ENCODE peak calls at places on chromosomes 16 and 17, in nine cellular contexts. P is PC-3; T is GM06990; R is keratinocyte; A is suprapubic skin; Q is ascending aorta; K is adrenal gland; M is CD8-positive, alpha-beta T cell; Z is IMR-90. E is an unnamed sample. For H3K27me3, the result is how much of the 10 kb centered on the place peaks cover.

GRCh38 chr17:41647940-41648410 is 23.6 kb upstream of the KRT17 start:
- DNase-seq in P (peak), T (peak), R (no peak), A (peak), Q (peak), K (peak), M (peak), Z (peak), E (no peak)

GRCh38 chr16:55532227-55532626 is 23.4 kb downstream of the LPCAT2 start:
- DNase-seq in P (no peak), T (no peak), R (no peak), A (no peak), Q (no peak), K (no peak), M (no peak), Z (peak), E (no peak)

GRCh38 chr16:82681592-82681991 is 54.8 kb downstream of the CDH13 start:
- DNase-seq in P (peak), T (no peak), R (no peak), A (no peak), Q (no peak), K (no peak), M (no peak), Z (no peak), E (no peak)

GRCh38 chr17:56887552-56888467 is 26.0 kb downstream of the TRIM25 start:
- DNase-seq in P (peak), T (no peak), R (no peak), A (no peak), Q (no peak), K (no peak), M (no peak), Z (peak), E (no peak)

GRCh38 chr17:4155980-4156620 is 13.1 kb downstream of the CYB5D2 start:
- DNase-seq in P (no peak), T (no peak), R (no peak), A (no peak), Q (no peak), K (no peak), M (no peak), Z (no peak), E (no peak)

GRCh38 chr17:60292697-60293096 is 99.2 kb downstream of the USP32 start:
- DNase-seq in P (no peak), T (no peak), R (no peak), A (no peak), Q (no peak), K (no peak), M (no peak), Z (no peak), E (no peak)

GRCh38 chr16:4160663-4161436 is 44.6 kb upstream of the ADCY9 start:
- DNase-seq in P (no peak), T (no peak), R (no peak), A (no peak), Q (no peak), K (no peak), M (no peak), Z (no peak), E (no peak)

GRCh38 chr17:43667506-43668438 is 6.0 kb upstream of the MEOX1 start:
- DNase-seq in P (peak), T (no peak), R (no peak), A (no peak), Q (no peak), K (no peak), M (no peak), Z (peak), E (no peak)

GRCh38 chr16:89922884-89923639 is at the start of gene TUBB3:
- DNase-seq in P (peak), T (peak), R (no peak), A (no peak), Q (no peak), K (peak), M (no peak), Z (peak), E (no peak)

GRCh38 chr17:10119203-10120112 is 78.9 kb downstream of the GAS7 start:
- DNase-seq in P (peak), T (no peak), R (peak), A (no peak), Q (no peak), K (no peak), M (no peak), Z (no peak), E (no peak)

GRCh38 chr16:24645739-24646645 is 83.5 kb upstream of the TNRC6A start:
- DNase-seq in P (peak), T (no peak), R (peak), A (no peak), Q (peak), K (peak), M (no peak), Z (peak), E (peak)

GRCh38 chr16:85399583-85400284 is 213.4 kb upstream of the GSE1 start:
- DNase-seq in P (no peak), T (no peak), R (no peak), A (no peak), Q (no peak), K (peak), M (no peak), Z (no peak), E (no peak)

GRCh38 chr16:51440096-51440495 is 289.0 kb upstream of the SALL1 start:
- DNase-seq in P (no peak), T (no peak), R (no peak), A (no peak), Q (no peak), K (no peak), M (no peak), Z (no peak), E (no peak)

GRCh38 chr16:56340416-56340815 is 84.9 kb downstream of the AMFR start:
- DNase-seq in P (no peak), T (no peak), R (no peak), A (no peak), Q (no peak), K (no peak), M (no peak), Z (no peak), E (no peak)

GRCh38 chr16:71826533-71827017 is 17.9 kb upstream of the AP1G1 start:
- DNase-seq in P (no peak), T (no peak), R (no peak), A (no peak), Q (no peak), K (no peak), M (no peak), Z (no peak), E (no peak)

DNA sequence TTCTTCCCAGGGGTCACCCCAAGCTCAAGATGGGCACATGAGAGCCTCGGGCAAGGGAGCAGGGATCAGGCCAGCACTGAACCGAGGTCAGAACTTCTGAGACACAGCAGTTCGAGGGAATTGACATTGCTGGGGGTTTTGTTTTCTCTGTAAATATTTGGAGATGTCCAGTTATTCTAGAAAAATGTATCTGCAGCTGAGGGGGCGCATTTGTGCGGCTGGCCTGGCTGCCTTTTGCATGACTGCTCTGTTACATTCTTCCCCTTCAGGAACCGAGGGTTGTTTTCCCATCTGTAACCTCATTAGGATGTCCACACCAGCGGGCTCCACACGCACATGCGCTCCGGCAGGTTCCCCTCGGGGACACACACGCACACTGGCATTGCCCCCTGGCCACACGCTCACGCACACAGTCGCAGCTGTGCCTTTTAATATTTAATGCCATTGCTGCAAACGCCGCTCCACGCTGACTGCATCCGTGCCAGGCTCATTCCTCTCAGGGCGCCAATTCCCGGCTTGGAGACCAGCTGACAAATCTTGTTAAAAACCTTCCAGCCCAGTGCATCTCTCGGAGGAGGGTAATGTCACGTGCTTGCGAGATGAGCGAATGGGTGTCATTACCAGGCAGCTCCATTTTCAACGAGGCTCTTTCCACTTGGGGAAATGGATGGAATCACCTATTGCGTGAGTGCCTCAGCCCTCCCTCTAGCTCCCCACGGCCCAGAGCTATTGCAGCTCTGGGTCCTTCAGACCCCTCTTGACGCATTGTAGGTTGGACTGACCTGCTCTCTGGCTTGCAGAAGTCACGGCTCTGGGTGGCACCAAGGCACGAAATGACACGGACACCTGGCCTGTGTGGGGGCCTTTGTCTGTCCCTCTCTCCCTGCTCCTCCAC is 13.2 kb downstream of the CCR7 start:
- DNase-seq in P (peak), T (no peak), R (no peak), A (peak), Q (peak), K (peak), M (peak), Z (peak), E (peak)
- H3K4me3 ChIP-seq in P (no peak), T (no peak), R (no peak), A (no peak), Q (no peak), K (no peak), M (no peak), Z (no peak), E (no peak)

GRCh38 chr17:78237403-78238012 is 6.1 kb downstream of the TMEM235 start:
- DNase-seq in P (no peak), T (no peak), R (no peak), A (no peak), Q (no peak), K (peak), M (no peak), Z (no peak), E (no peak)
- TF ChIP-seq CTCF in P (no peak), T (no peak), R (no peak), A (no peak), Q (no peak), K (no peak), M (no peak), Z (no peak), E (no peak)

DNA sequence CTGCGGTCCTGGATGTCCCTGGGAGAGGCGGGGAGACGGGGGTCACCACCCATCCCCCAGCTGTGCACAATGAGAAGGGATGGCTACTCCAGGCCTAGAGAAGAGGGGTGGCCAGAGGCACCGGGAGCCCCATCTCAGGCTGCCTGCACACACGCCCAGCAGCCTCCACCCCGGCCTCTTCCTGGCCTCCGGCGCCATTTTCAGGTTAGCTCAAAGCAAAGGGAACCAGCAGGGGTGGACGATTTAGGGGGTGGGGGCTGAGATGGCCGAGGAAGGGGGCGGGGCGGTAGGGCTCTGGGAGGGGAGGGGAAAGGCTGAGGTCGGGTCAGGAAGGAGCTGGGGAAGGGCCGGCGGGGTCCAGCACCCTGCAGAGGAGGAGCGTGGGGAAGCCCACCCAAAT is 42.8 kb downstream of the SRCIN1 start:
- DNase-seq in P (no peak), T (no peak), R (no peak), A (no peak), Q (no peak), K (no peak), M (no peak), Z (no peak), E (no peak)
- H3K27me3 ChIP-seq in P (under half), T (under half), R (half or more), A (half or more), Q (half or more), K (half or more), M (half or more), Z (half or more), E (half or more)

DNA sequence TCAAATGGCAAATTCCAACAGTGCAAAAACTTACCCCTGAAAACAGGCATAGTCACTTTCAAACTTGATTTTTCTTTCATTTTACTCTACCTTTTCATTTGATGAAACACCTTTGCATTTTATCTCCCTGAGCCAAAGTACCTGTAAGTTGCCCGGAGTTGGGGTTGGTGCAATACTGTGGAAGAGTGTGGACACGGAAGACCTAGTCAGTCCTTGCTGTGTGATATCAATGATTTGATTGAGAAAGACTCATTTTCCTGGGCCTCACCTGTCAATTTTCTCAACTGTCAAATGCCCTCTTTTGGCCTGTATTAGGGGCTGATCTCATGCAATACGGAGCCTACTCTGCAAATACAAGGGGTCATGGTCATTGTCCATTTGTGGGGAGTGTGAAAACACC is 22.6 kb downstream of the PITPNC1 start:
- DNase-seq in P (no peak), T (no peak), R (no peak), A (no peak), Q (no peak), K (no peak), M (no peak), Z (no peak), E (no peak)
- H3K4me3 ChIP-seq in P (no peak), T (no peak), R (no peak), A (no peak), Q (no peak), K (no peak), M (peak), Z (no peak), E (no peak)

DNA sequence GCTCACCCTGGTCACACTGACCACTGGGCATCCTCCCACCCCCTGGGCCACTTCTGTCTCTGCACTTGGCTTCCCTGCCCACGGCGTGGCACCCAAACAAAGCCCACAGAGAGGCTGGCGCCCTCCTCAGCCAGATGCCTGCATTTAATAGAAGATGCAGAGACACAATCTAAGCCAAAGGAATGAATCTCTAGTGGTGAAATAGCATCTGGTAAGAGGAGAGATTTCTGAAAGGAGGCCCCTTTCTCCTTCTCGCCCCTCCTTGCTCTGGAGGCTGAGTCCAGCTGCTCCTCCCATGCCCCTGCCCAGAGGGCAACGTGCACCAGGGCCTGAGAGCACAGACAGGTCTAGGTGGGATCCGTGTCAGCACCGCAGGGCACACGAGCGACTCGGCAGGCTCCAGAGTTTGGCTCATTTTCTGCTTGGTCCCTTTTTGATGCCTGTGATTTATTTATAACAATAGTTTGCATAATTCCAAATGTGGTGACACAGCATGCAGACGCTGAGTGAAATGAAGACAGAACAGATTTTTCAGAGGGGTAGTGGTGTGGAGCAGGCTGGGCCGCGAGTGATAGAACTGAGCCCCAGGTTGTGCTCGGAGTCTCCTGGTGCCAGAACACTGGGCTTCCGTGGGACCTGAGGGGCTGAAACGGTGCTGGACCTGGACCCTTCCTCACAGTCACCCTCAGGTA is 95.6 kb downstream of the METRNL start:
- DNase-seq in P (no peak), T (peak), R (no peak), A (no peak), Q (peak), K (no peak), M (no peak), Z (no peak), E (no peak)
- TF ChIP-seq CTCF in P (peak), T (peak), R (no peak), A (no peak), Q (no peak), K (no peak), M (no peak), Z (no peak), E (peak)

DNA sequence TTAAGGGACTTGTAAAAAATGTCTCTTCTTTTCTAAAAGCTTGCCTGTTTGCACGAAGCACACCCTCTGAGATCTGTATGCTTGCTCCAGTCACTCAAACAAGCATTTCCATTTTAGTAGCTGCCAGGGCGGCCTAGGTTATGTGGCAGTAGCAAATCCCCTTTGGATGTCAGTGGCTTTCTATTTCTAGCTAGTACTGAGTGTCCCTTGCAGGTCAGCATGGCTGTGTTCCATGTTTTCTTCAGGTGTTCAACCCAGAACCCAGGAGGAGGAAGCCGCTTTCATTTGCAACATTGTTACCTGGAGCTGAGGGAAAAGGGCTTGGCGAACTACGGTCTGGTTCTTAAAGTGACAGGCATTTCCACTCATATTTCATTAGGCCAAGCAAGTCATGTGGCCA is 36.4 kb downstream of the FOXL1 start:
- DNase-seq in P (no peak), T (no peak), R (no peak), A (no peak), Q (no peak), K (no peak), M (no peak), Z (no peak), E (no peak)
- H3K27me3 ChIP-seq in P (under half), T (under half), R (under half), A (under half), Q (under half), K (under half), M (under half), Z (under half), E (under half)

GRCh38 chr16:1550061-1550460 is 16.6 kb downstream of the TMEM204 start:
- DNase-seq in P (no peak), T (no peak), R (no peak), A (no peak), Q (no peak), K (no peak), M (no peak), Z (no peak), E (no peak)

GRCh38 chr16:1550696-1551095 is 17.2 kb downstream of the TMEM204 start:
- DNase-seq in P (no peak), T (no peak), R (no peak), A (no peak), Q (no peak), K (no peak), M (no peak), Z (no peak), E (no peak)

GRCh38 chr16:1551166-1551565 is 17.7 kb downstream of the TMEM204 start:
- DNase-seq in P (no peak), T (no peak), R (no peak), A (no peak), Q (no peak), K (no peak), M (no peak), Z (no peak), E (no peak)

GRCh38 chr16:1553976-1554825 is 20.7 kb downstream of the TMEM204 start:
- DNase-seq in P (no peak), T (no peak), R (no peak), A (no peak), Q (no peak), K (no peak), M (no peak), Z (no peak), E (no peak)

GRCh38 chr16:1552129-1552528 is 18.7 kb downstream of the TMEM204 start:
- DNase-seq in P (no peak), T (no peak), R (no peak), A (no peak), Q (no peak), K (no peak), M (no peak), Z (no peak), E (no peak)
- H3K4me3 ChIP-seq in P (no peak), T (no peak), R (no peak), A (no peak), Q (no peak), K (no peak), M (no peak), Z (no peak), E (no peak)

GRCh38 chr16:2152695-2153506 is 2.7 kb upstream of the TRAF7 start:
- DNase-seq in P (peak), T (peak), R (no peak), A (peak), Q (no peak), K (no peak), M (no peak), Z (no peak), E (no peak)
- TF ChIP-seq CTCF in P (no peak), T (peak), R (no peak), A (no peak), Q (no peak), K (no peak), M (no peak), Z (no peak), E (no peak)

GRCh38 chr16:88866151-88866920 is at the start of gene PABPN1L:
- DNase-seq in P (no peak), T (no peak), R (no peak), A (no peak), Q (no peak), K (no peak), M (no peak), Z (no peak), E (no peak)

GRCh38 chr16:88868974-88869672 is 2.7 kb upstream of the PABPN1L start:
- DNase-seq in P (no peak), T (no peak), R (no peak), A (no peak), Q (no peak), K (no peak), M (no peak), Z (no peak), E (no peak)

GRCh38 chr16:88865742-88866141 is 718 bp downstream of the PABPN1L start:
- DNase-seq in P (no peak), T (no peak), R (no peak), A (no peak), Q (no peak), K (no peak), M (no peak), Z (no peak), E (no peak)

GRCh38 chr16:88869673-88869980 is 3.2 kb upstream of the PABPN1L start:
- DNase-seq in P (no peak), T (no peak), R (no peak), A (no peak), Q (no peak), K (peak), M (no peak), Z (peak), E (no peak)

GRCh38 chr16:88867561-88868246 is 1.2 kb upstream of the PABPN1L start:
- DNase-seq in P (no peak), T (no peak), R (no peak), A (no peak), Q (no peak), K (no peak), M (no peak), Z (no peak), E (no peak)
- H3K27me3 ChIP-seq in P (under half), T (under half), R (under half), A (under half), Q (under half), K (under half), M (under half), Z (under half), E (half or more)